ENCODE peak calls at places on chromosomes 4 and X, in seven cellular contexts. P is PC-3, V is HCT116, F is hepatocyte, T is SK-N-SH, A is GM23248, G is neural progenitor cell. D is an unnamed sample. For H3K4me1, the result is how much of the 10 kb centered on the place peaks cover.

GRCh38 chr4:5918331-5919030 is 25.6 kb upstream of the CRMP1 start:
- DNase-seq in P (no peak), V (no peak), F (no peak), T (no peak), A (no peak), G (no peak), D (no peak)

GRCh38 chr4:38982356-38983095 is 49.7 kb downstream of the TMEM156 start:
- DNase-seq in P (no peak), V (no peak), F (no peak), T (no peak), A (peak), G (no peak), D (no peak)

GRCh38 chr4:160562661-160563060 is 1459.8 kb downstream of the RAPGEF2 start:
- DNase-seq in P (no peak), V (no peak), F (no peak), T (no peak), A (no peak), G (no peak), D (no peak)

GRCh38 chr4:143482753-143483362 is 30.6 kb upstream of the SMARCA5 start:
- DNase-seq in P (peak), V (peak), F (peak), T (peak), A (peak), G (peak), D (peak)

GRCh38 chr4:180675368-180675675 is 1567.9 kb upstream of the TENM3 start:
- DNase-seq in P (no peak), V (no peak), F (no peak), T (no peak), A (no peak), G (no peak), D (peak)

GRCh38 chr4:86834901-86835300 is 14.3 kb downstream of the SLC10A6 start:
- DNase-seq in P (no peak), V (no peak), F (no peak), T (no peak), A (peak), G (no peak), D (no peak)

GRCh38 chr4:140151700-140152014 is 2.3 kb downstream of the MAML3 start:
- DNase-seq in P (peak), V (peak), F (peak), T (peak), A (peak), G (peak), D (peak)

GRCh38 chrX:140505421-140506337 is 810 bp upstream of the SOX3 start:
- DNase-seq in P (no peak), V (no peak), F (no peak), T (peak), A (no peak), G (peak), D (no peak)

GRCh38 chr4:168757500-168757899 is 252.6 kb downstream of the CBR4 start:
- DNase-seq in P (no peak), V (no peak), F (no peak), T (no peak), A (no peak), G (no peak), D (no peak)

GRCh38 chr4:152983774-152984411 is 47.8 kb downstream of the FHDC1 start:
- DNase-seq in P (peak), V (no peak), F (no peak), T (no peak), A (peak), G (no peak), D (no peak)

GRCh38 chr4:185236155-185236503 is 26.7 kb downstream of the SNX25 start:
- DNase-seq in P (no peak), V (no peak), F (no peak), T (no peak), A (no peak), G (no peak), D (no peak)

GRCh38 chr4:185237185-185237584 is 27.8 kb downstream of the SNX25 start:
- DNase-seq in P (no peak), V (no peak), F (no peak), T (no peak), A (no peak), G (no peak), D (no peak)

GRCh38 chr4:185238750-185239149 is 29.4 kb downstream of the SNX25 start:
- DNase-seq in P (no peak), V (no peak), F (no peak), T (no peak), A (peak), G (no peak), D (no peak)

GRCh38 chr4:185238261-185238681 is 28.9 kb downstream of the SNX25 start:
- DNase-seq in P (no peak), V (no peak), F (no peak), T (no peak), A (peak), G (no peak), D (no peak)

DNA sequence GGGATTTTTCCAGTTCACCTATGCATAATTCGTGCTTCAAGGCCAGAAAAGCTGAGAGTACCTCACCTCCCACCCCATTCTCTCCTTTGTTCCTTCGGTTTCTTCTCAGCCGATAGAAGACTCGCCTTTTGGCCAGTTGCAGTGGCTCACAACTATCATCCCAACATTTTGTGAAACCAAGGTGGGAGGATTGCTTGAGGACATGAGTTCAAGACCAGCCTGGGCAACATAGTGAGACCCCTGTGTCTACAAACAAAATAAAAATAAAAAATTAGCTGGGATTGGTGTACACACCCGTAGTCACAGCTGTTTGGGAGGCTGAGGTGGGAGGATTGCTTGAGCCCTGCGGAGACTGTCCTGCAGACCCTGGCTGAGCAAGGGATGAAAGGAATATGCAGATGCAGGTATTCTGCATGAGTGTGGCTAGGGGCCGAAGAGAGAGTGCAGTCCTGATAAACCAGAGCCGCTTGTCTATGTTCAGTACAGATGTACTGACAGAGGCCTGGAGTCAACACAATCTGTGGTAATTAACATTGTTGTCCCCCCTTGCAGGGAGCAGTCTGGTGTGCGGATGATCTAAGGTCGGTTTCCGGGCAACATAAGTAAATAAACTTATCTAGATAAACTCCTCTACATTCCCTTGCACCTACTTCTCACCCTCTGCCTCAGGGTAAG is 26.2 kb downstream of the SNX25 start:
- DNase-seq in P (no peak), V (no peak), F (peak), T (peak), A (no peak), G (no peak), D (no peak)
- H3K4me2 ChIP-seq in P (no peak), V (no peak), F (no peak), T (peak), A (no peak), G (no peak), D (no peak)

GRCh38 chr4:108165601-108166000 is 3.1 kb downstream of the LEF1 start:
- DNase-seq in P (no peak), V (no peak), F (no peak), T (no peak), A (no peak), G (no peak), D (peak)
- H3K4me1 ChIP-seq in P (under half), V (under half), F (under half), T (under half), A (under half), G (under half), D (half or more)

DNA sequence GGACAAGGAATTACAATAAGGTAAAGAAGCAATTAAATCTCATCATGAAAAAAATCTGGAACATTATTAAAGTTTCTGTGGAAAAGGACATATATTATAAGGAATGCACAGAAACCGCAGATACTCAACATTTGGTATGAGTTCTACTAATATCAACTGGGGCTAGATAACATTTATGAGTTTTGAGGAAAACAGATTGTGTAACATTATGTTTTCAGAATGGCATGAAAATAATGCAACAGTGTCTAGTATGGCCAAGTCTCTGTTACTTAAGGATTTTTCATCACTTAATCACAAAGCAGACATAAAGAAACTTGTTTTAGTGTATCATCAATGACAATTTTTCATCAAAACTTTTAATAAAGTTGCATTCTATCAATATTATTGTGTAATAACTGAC is 785.0 kb downstream of the GLUD2 start:
- DNase-seq in P (no peak), V (no peak), F (no peak), T (no peak), A (peak), G (no peak), D (no peak)
- TF ChIP-seq EZH2phosphoT487 in P (no peak), V (no peak), F (no peak), T (no peak), A (no peak), G (no peak), D (no peak)

DNA sequence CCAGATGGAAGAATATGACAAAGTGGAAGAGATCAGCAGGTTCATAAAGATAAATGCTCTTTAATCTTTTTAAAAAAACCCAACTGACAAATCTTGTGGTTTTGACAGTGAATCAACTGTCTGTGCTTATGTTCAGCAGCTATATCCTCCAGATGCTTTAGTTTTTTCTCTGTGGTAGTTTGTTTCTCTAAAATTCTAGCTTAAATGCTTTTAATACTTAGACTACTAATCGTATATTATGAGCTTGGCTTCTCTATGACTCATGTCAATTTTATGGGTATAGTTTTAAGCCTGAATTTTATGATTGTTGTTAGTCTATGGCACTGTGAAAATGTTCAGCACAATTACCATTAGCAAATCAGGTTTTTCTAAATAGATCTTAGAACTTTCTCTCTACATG is 13.0 kb downstream of the HHIP start:
- DNase-seq in P (peak), V (no peak), F (no peak), T (no peak), A (no peak), G (no peak), D (no peak)
- H3K4me2 ChIP-seq in P (no peak), V (no peak), F (no peak), T (no peak), A (no peak), G (no peak), D (no peak)

DNA sequence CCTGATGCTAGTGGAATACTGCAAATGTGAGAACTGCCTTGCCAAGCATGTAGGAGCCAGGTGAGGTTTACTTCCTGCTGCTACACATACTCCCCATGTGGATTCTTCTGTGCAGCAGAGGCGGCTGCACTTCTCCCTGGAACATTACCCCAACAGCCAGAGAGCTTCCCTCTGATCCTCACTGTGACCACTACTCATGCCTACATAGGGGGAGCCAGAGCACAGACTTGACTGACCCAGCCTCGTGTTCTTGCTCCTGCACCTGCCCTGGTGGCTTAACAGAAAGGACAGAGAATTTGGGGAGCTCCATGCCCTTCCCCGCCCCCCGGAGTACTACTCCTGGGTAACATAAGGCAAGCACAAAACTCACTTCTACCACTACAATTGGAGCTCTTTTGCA is 38.4 kb downstream of the UGT2A2 start:
- DNase-seq in P (no peak), V (no peak), F (no peak), T (no peak), A (no peak), G (no peak), D (no peak)
- H3K4me1 ChIP-seq in P (under half), V (under half), F (under half), T (under half), A (under half), G (under half), D (under half)